ENCODE peak calls at places on chromosome 3, in six cellular contexts. S is activated CD4-positive, alpha-beta T cell treated with anti-CD3 and anti-CD28 coated beads, Interleukin-2, amount 10 ng/mL, durations not matched to agents 7 days and 5 days; W is activated T-helper 9 cell treated with anti-CD3 and anti-CD28 coated beads, Interleukin-2, amount 50 U/mL, for 16 hours; U is left lobe of liver; O is Calu3; N is H9. C is an unnamed sample.

GRCh38 chr3:63328386-63328785 is 50.3 kb downstream of the SYNPR start:
- DNase-seq in O (no peak), U (no peak), N (no peak), W (no peak), S (no peak), C (no peak)

GRCh38 chr3:127069814-127070440 is 87.0 kb downstream of the PLXNA1 start:
- DNase-seq in N (no peak), O (no peak), U (no peak), W (no peak), S (no peak), C (no peak)

GRCh38 chr3:114451561-114452018 is 157.8 kb downstream of the TIGIT start:
- DNase-seq in N (no peak), W (no peak), O (no peak), U (peak), S (no peak), C (no peak)

GRCh38 chr3:169497567-169498257 is 165.8 kb downstream of the MECOM start:
- DNase-seq in W (no peak), N (no peak), O (peak), U (no peak), S (no peak), C (no peak)

GRCh38 chr3:142724682-142725351 is 983 bp downstream of the TRPC1 start:
- DNase-seq in W (no peak), S (no peak), O (peak), U (no peak), N (peak), C (peak)

GRCh38 chr3:189260556-189261493 is 89.1 kb downstream of the TPRG1 start:
- DNase-seq in U (no peak), S (no peak), N (no peak), O (no peak), W (no peak), C (no peak)

GRCh38 chr3:42814246-42814645 is 5.0 kb downstream of the ACKR2 start:
- DNase-seq in S (no peak), U (no peak), W (no peak), O (no peak), N (no peak), C (no peak)

GRCh38 chr3:72213296-72214064 is 428.5 kb upstream of the PROK2 start:
- DNase-seq in W (no peak), S (no peak), O (no peak), N (no peak), U (no peak), C (no peak)

GRCh38 chr3:140128217-140129137 is 193.5 kb downstream of the CLSTN2 start:
- DNase-seq in O (peak), W (no peak), S (peak), U (no peak), N (peak), C (peak)

GRCh38 chr3:39168156-39168780 is 14.9 kb upstream of the CSRNP1 start:
- DNase-seq in W (no peak), S (no peak), U (no peak), N (no peak), O (no peak), C (no peak)

GRCh38 chr3:60610441-60611112 is 640.7 kb downstream of the FHIT start:
- DNase-seq in U (no peak), N (no peak), W (no peak), S (no peak), O (no peak), C (no peak)

GRCh38 chr3:60893946-60894345 is 357.3 kb downstream of the FHIT start:
- DNase-seq in O (no peak), N (no peak), U (no peak), S (no peak), W (no peak), C (no peak)

GRCh38 chr3:125023833-125024560 is 31.8 kb downstream of the HEG1 start:
- DNase-seq in O (no peak), U (peak), N (no peak), S (peak), W (no peak), C (no peak)

GRCh38 chr3:89059201-89059600 is 48.2 kb upstream of the EPHA3 start:
- DNase-seq in O (peak), U (no peak), S (no peak), N (no peak), W (no peak), C (no peak)

GRCh38 chr3:44326035-44326434 is 12.5 kb upstream of the TCAIM start:
- DNase-seq in S (no peak), U (no peak), N (no peak), W (no peak), O (no peak), C (no peak)

GRCh38 chr3:179732661-179733348 is 80.0 kb downstream of the USP13 start:
- DNase-seq in S (no peak), U (peak), N (no peak), W (no peak), O (no peak), C (no peak)

GRCh38 chr3:141530133-141530768 is 43.4 kb downstream of the RASA2 start:
- DNase-seq in N (no peak), U (no peak), S (peak), W (no peak), O (no peak), C (no peak)

GRCh38 chr3:126704494-126705214 is 614 bp downstream of the CHCHD6 start:
- DNase-seq in N (no peak), W (no peak), U (no peak), S (no peak), O (no peak), C (no peak)

GRCh38 chr3:34102290-34102689 is 303.9 kb downstream of the PDCD6IP start:
- DNase-seq in N (no peak), S (no peak), U (no peak), W (no peak), O (no peak), C (no peak)

GRCh38 chr3:191412764-191413163 is 48.2 kb upstream of the PYDC2 start:
- DNase-seq in N (no peak), W (no peak), U (no peak), O (no peak), S (no peak), C (peak)

GRCh38 chr3:23740517-23741402 is 65.0 kb upstream of the UBE2E1 start:
- DNase-seq in W (no peak), S (peak), N (no peak), O (peak), U (no peak), C (peak)

GRCh38 chr3:125028657-125029056 is 27.1 kb downstream of the HEG1 start:
- DNase-seq in N (no peak), W (no peak), O (no peak), U (no peak), S (no peak), C (no peak)

GRCh38 chr3:128167973-128168674 is 14.8 kb downstream of the EEFSEC start:
- DNase-seq in N (no peak), U (peak), W (no peak), S (no peak), O (no peak), C (no peak)

GRCh38 chr3:130480736-130481135 is 36.2 kb upstream of the COL6A6 start:
- DNase-seq in O (peak), W (no peak), N (peak), S (no peak), U (no peak), C (peak)

GRCh38 chr3:191944835-191945234 is 483.9 kb downstream of the PYDC2 start:
- DNase-seq in N (no peak), U (no peak), O (no peak), W (no peak), S (no peak), C (no peak)

GRCh38 chr3:99577160-99577559 is 61.2 kb upstream of the COL8A1 start:
- DNase-seq in O (no peak), N (no peak), U (no peak), W (no peak), S (no peak), C (no peak)

GRCh38 chr3:186277268-186277909 is 84.6 kb downstream of the DGKG start:
- DNase-seq in N (peak), S (no peak), O (peak), W (no peak), U (no peak), C (peak)

GRCh38 chr3:147120029-147120428 is 286.3 kb downstream of the ZIC4 start:
- DNase-seq in S (no peak), W (no peak), O (no peak), U (no peak), N (no peak), C (peak)

GRCh38 chr3:173037840-173038483 is 103.1 kb downstream of the SPATA16 start:
- DNase-seq in W (no peak), N (no peak), S (no peak), U (no peak), O (no peak), C (peak)

GRCh38 chr3:128908951-128909350 is 29.5 kb downstream of the ACAD9 start:
- DNase-seq in O (no peak), N (no peak), W (no peak), U (no peak), S (no peak), C (no peak)

GRCh38 chr3:135148431-135148830 is 353.4 kb downstream of the EPHB1 start:
- DNase-seq in O (no peak), S (no peak), W (no peak), N (no peak), U (peak), C (no peak)

GRCh38 chr3:128070898-128071591 is 18.8 kb downstream of the SEC61A1 start:
- DNase-seq in N (no peak), U (no peak), O (no peak), W (no peak), S (no peak), C (no peak)

GRCh38 chr3:124967964-124968363 is 33.4 kb upstream of the MUC13 start:
- DNase-seq in N (no peak), U (no peak), S (no peak), O (no peak), W (no peak), C (no peak)

C was measured in mesendoderm.